ENCODE peak calls at places on chromosomes 12 and 14, in ten cellular contexts. Y is left ventricle myocardium inferior; T is CD4-positive, alpha-beta memory T cell; S is gastrocnemius medialis; P is astrocyte of the spinal cord; W is heart right ventricle; M is CD4-positive, CD25-positive, alpha-beta regulatory T cell; R is mammary epithelial cell; F is GM06990; E is H7. I is an unnamed sample.

GRCh38 chr12:107845980-107846659 is 71.6 kb downstream of the ASCL4 start:
- DNase-seq in Y (no peak), T (no peak), S (no peak), P (no peak), W (no peak), M (no peak), R (peak), F (no peak), E (no peak), I (no peak)

GRCh38 chr12:26648584-26648983 is 184.4 kb downstream of the ITPR2 start:
- DNase-seq in Y (no peak), T (no peak), S (no peak), P (peak), W (no peak), M (no peak), R (peak), F (no peak), E (no peak), I (no peak)

GRCh38 chr14:103207038-103207403 is 83.8 kb downstream of the TNFAIP2 start:
- DNase-seq in Y (peak), T (no peak), S (peak), P (no peak), W (peak), M (no peak), R (no peak), F (no peak), E (peak), I (no peak)

GRCh38 chr14:31477248-31477647 is 10.6 kb downstream of the GPR33 start:
- DNase-seq in Y (no peak), T (no peak), S (no peak), P (no peak), W (no peak), M (no peak), R (no peak), F (no peak), E (no peak), I (no peak)

GRCh38 chr12:67774983-67775587 is 126.5 kb downstream of the DYRK2 start:
- DNase-seq in Y (no peak), T (no peak), S (no peak), P (no peak), W (no peak), M (no peak), R (peak), F (no peak), E (no peak), I (no peak)

GRCh38 chr12:100591979-100592378 is 18.5 kb downstream of the GAS2L3 start:
- DNase-seq in Y (no peak), T (no peak), S (no peak), P (no peak), W (no peak), M (no peak), R (no peak), F (no peak), E (no peak), I (no peak)

GRCh38 chr12:115394498-115395220 is 710.7 kb upstream of the TBX3 start:
- DNase-seq in Y (no peak), T (no peak), S (no peak), P (no peak), W (no peak), M (no peak), R (no peak), F (no peak), E (no peak), I (no peak)

GRCh38 chr12:114878781-114879180 is 194.8 kb upstream of the TBX3 start:
- DNase-seq in Y (no peak), T (no peak), S (no peak), P (no peak), W (no peak), M (no peak), R (peak), F (no peak), E (no peak), I (no peak)

GRCh38 chr12:89781961-89782360 is 73.3 kb upstream of the ATP2B1 start:
- DNase-seq in Y (no peak), T (no peak), S (no peak), P (peak), W (no peak), M (no peak), R (no peak), F (no peak), E (no peak), I (no peak)

GRCh38 chr12:47303207-47303606 is 223.4 kb upstream of the AMIGO2 start:
- DNase-seq in Y (no peak), T (no peak), S (no peak), P (peak), W (no peak), M (no peak), R (no peak), F (no peak), E (no peak), I (no peak)

GRCh38 chr14:69044965-69045555 is 66.0 kb upstream of the ACTN1 start:
- DNase-seq in Y (peak), T (no peak), S (peak), P (peak), W (peak), M (no peak), R (peak), F (no peak), E (no peak), I (no peak)

GRCh38 chr12:42144424-42145196 is at the start of gene GXYLT1:
- DNase-seq in Y (peak), T (peak), S (peak), P (peak), W (peak), M (peak), R (peak), F (peak), E (peak), I (peak)

GRCh38 chr12:108914031-108914630 is 34.2 kb downstream of the DAO start:
- DNase-seq in Y (no peak), T (no peak), S (peak), P (no peak), W (no peak), M (no peak), R (peak), F (no peak), E (no peak), I (no peak)

GRCh38 chr14:25371053-25371452 is 321.1 kb upstream of the STXBP6 start:
- DNase-seq in Y (no peak), T (no peak), S (no peak), P (no peak), W (no peak), M (no peak), R (no peak), F (no peak), E (no peak), I (no peak)

GRCh38 chr12:24109381-24110039 is 160.0 kb upstream of the SOX5 start:
- DNase-seq in Y (no peak), T (no peak), S (no peak), P (peak), W (no peak), M (no peak), R (peak), F (no peak), E (peak), I (peak)

GRCh38 chr12:68403296-68403695 is 71.1 kb upstream of the MDM1 start:
- DNase-seq in Y (no peak), T (no peak), S (no peak), P (no peak), W (no peak), M (no peak), R (no peak), F (no peak), E (no peak), I (peak)

GRCh38 chr12:6444704-6445688 is at the start of gene CD27:
- DNase-seq in Y (no peak), T (peak), S (no peak), P (no peak), W (no peak), M (peak), R (no peak), F (no peak), E (no peak), I (peak)

GRCh38 chr12:53999596-54000104 is 311 bp upstream of the HOXC9 start:
- DNase-seq in Y (no peak), T (no peak), S (peak), P (peak), W (no peak), M (no peak), R (peak), F (no peak), E (peak), I (no peak)

GRCh38 chr12:106780010-106780625 is 5.6 kb downstream of the RIC8B start:
- DNase-seq in Y (no peak), T (no peak), S (no peak), P (no peak), W (no peak), M (no peak), R (peak), F (no peak), E (no peak), I (no peak)

GRCh38 chr14:81710232-81710845 is 176.7 kb upstream of the SEL1L start:
- DNase-seq in Y (no peak), T (no peak), S (no peak), P (peak), W (no peak), M (peak), R (peak), F (no peak), E (no peak), I (peak)

GRCh38 chr12:41242613-41243012 is 54.5 kb downstream of the PDZRN4 start:
- DNase-seq in Y (no peak), T (no peak), S (no peak), P (no peak), W (no peak), M (no peak), R (no peak), F (no peak), E (no peak), I (no peak)

GRCh38 chr12:47988073-47989022 is 15.9 kb downstream of the COL2A1 start:
- DNase-seq in Y (no peak), T (no peak), S (no peak), P (peak), W (no peak), M (no peak), R (no peak), F (no peak), E (peak), I (no peak)

GRCh38 chr14:74934476-74935339 is 11.6 kb upstream of the RPS6KL1 start:
- DNase-seq in Y (peak), T (no peak), S (no peak), P (no peak), W (peak), M (no peak), R (no peak), F (no peak), E (peak), I (no peak)

GRCh38 chr12:30533518-30533917 is 162.2 kb downstream of the IPO8 start:
- DNase-seq in Y (no peak), T (no peak), S (no peak), P (no peak), W (no peak), M (no peak), R (no peak), F (no peak), E (no peak), I (no peak)

GRCh38 chr12:85509857-85510256 is 229.8 kb downstream of the ALX1 start:
- DNase-seq in Y (no peak), T (no peak), S (no peak), P (peak), W (no peak), M (no peak), R (peak), F (no peak), E (no peak), I (no peak)

GRCh38 chr12:12216349-12217017 is 50.4 kb downstream of the LRP6 start:
- DNase-seq in Y (no peak), T (no peak), S (no peak), P (no peak), W (no peak), M (no peak), R (no peak), F (no peak), E (no peak), I (no peak)

GRCh38 chr12:12722351-12723146 is 5.4 kb downstream of the CDKN1B start:
- DNase-seq in Y (no peak), T (no peak), S (no peak), P (peak), W (no peak), M (peak), R (peak), F (peak), E (no peak), I (no peak)

GRCh38 chr14:50363734-50364113 is 33.0 kb downstream of the CDKL1 start:
- DNase-seq in Y (no peak), T (peak), S (peak), P (no peak), W (no peak), M (peak), R (no peak), F (peak), E (no peak), I (peak)

GRCh38 chr14:60381909-60382308 is 104.0 kb downstream of the C14orf39 start:
- DNase-seq in Y (no peak), T (no peak), S (no peak), P (no peak), W (no peak), M (no peak), R (no peak), F (no peak), E (no peak), I (no peak)

GRCh38 chr14:74846968-74847549 is 28.9 kb downstream of the PROX2 start:
- DNase-seq in Y (no peak), T (no peak), S (no peak), P (peak), W (no peak), M (no peak), R (peak), F (no peak), E (no peak), I (no peak)

GRCh38 chr12:75854681-75855309 is 176.8 kb downstream of the PHLDA1 start:
- DNase-seq in Y (no peak), T (no peak), S (no peak), P (peak), W (no peak), M (no peak), R (no peak), F (no peak), E (no peak), I (no peak)

GRCh38 chr14:71714225-71714624 is 218.0 kb upstream of the RGS6 start:
- DNase-seq in Y (no peak), T (no peak), S (no peak), P (peak), W (no peak), M (no peak), R (peak), F (no peak), E (no peak), I (no peak)

GRCh38 chr14:22052795-22053194 is 379.2 kb upstream of the OR4E1 start:
- DNase-seq in Y (no peak), T (peak), S (no peak), P (no peak), W (no peak), M (peak), R (no peak), F (no peak), E (no peak), I (no peak)

GRCh38 chr12:6767592-6768384 is 1.6 kb downstream of the PTMS start:
- DNase-seq in Y (no peak), T (no peak), S (no peak), P (no peak), W (no peak), M (no peak), R (peak), F (no peak), E (peak), I (no peak)

GRCh38 chr12:107148105-107148504 is 54.8 kb upstream of the CRY1 start:
- DNase-seq in Y (no peak), T (no peak), S (no peak), P (no peak), W (no peak), M (no peak), R (no peak), F (no peak), E (no peak), I (no peak)

GRCh38 chr14:31122098-31122611 is 85.4 kb downstream of the HECTD1 start:
- DNase-seq in Y (no peak), T (no peak), S (no peak), P (peak), W (no peak), M (no peak), R (peak), F (no peak), E (no peak), I (no peak)

GRCh38 chr12:98154850-98155249 is 360.5 kb upstream of the TMPO start:
- DNase-seq in Y (no peak), T (no peak), S (no peak), P (peak), W (no peak), M (no peak), R (peak), F (no peak), E (peak), I (no peak)

GRCh38 chr12:52049286-52049685 is 2.0 kb upstream of the NR4A1 start:
- DNase-seq in Y (no peak), T (no peak), S (no peak), P (no peak), W (no peak), M (no peak), R (no peak), F (no peak), E (no peak), I (no peak)

DNA sequence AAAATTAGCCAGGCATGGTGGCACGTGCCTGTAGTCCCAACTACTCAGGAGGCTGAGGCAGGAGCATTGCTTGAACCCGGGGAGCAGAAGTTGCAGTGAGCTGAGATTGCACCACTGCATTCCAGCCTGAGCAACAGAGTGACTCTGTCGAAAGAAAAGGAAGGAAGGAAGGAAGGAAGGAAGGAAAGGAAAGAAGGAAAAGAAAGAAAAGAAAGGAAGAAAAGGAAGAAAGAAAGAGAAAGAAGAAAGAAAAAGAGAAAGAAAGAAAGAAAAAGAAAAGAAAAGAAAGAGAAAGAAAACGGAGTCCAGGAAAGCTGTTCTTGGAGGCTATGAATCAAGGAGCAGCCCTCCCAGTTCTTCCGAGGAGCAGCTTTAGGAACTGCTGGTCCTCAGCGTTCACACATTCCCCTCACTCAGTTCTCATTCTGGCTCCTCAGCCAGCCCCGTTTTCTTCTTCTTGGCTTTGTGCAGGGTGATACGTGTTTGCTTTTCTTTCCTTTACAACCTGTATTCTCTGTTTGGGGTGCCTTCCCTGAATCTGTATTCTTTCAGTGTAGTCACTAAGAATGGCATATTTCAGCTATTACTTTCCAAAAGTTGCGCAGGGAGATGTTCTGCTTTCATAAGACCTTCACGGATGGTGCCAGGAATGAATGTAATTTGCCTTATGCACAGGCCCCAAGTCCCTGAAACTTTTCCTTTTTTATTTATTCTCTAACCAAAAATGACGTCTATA is 12.2 kb downstream of the FBXL14 start:
- DNase-seq in Y (no peak), T (no peak), S (no peak), P (no peak), W (no peak), M (no peak), R (no peak), F (no peak), E (no peak), I (no peak)
- H3K4me3 ChIP-seq in Y (no peak), T (no peak), S (no peak), P (no peak), W (no peak), M (no peak), R (no peak), F (no peak), E (no peak), I (no peak)

GRCh38 chr12:69556383-69556782 is 28.9 kb upstream of the CCT2 start:
- DNase-seq in Y (no peak), T (no peak), S (no peak), P (no peak), W (no peak), M (no peak), R (no peak), F (no peak), E (no peak), I (no peak)

GRCh38 chr12:69550951-69551350 is 34.3 kb upstream of the CCT2 start:
- DNase-seq in Y (no peak), T (no peak), S (no peak), P (no peak), W (no peak), M (no peak), R (no peak), F (no peak), E (no peak), I (no peak)

GRCh38 chr12:69553626-69554248 is 31.5 kb upstream of the CCT2 start:
- DNase-seq in Y (no peak), T (no peak), S (no peak), P (peak), W (no peak), M (no peak), R (peak), F (no peak), E (no peak), I (peak)

DNA sequence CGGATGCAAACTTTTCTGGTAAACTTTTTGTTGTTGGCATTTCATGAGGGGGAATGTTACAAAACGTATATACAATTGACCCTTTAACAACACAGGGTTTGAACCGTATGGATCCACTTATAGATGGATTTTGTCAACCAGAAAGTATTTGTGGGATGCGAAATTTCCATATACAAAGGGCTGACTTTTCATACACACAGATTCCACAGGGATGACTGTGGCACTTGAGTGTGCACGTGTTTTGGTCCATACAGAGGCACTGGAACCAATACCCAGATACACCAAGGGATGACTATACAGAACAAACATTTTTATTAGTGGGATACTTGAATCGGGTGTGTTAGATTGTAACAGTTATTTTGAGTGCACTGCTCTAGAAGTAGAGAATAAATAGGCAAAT is 29.8 kb upstream of the CCT2 start:
- DNase-seq in Y (no peak), T (no peak), S (no peak), P (peak), W (no peak), M (no peak), R (peak), F (no peak), E (no peak), I (no peak)
- H3K4me3 ChIP-seq in Y (no peak), T (no peak), S (no peak), P (no peak), W (no peak), M (no peak), R (no peak), F (no peak), E (no peak), I (no peak)

GRCh38 chr14:54773171-54774006 is 129.2 kb downstream of the GCH1 start:
- DNase-seq in Y (peak), T (peak), S (peak), P (peak), W (peak), M (peak), R (peak), F (peak), E (peak), I (peak)
- H3K4me3 ChIP-seq in Y (peak), T (no peak), S (no peak), P (peak), W (no peak), M (peak), R (no peak), F (peak), E (no peak), I (peak)

DNA sequence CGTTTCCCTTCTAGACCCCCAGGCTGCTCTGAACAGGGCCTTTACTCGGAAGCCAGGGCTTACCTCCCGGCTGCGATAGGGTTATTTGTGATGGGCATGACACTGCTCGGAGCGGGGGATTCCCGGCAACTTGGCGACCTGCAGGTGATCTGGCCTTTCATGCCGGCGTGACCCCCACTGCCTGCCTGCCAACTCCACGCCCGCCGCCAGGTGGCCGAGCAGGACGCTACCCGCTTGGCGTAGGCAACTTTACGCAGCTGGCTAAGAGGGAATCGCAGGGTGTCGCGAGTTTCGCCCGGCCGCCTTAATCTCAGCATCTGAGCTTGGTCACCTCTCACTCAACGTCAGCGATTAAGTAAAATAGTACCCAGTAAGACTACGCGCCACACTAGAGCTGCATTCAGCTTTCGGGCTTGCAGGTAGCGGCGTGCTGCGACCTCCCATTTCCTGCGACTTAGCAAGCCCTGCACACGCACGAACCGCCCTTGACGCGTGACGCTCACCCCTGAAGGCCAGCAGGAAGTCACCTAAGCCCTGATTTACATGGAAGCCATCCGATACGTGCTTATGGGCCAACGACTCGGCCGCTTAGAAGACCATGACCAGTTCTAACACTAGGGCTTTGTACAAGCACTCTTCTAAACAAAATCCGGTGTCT is 33.3 kb downstream of the WBP11 start:
- DNase-seq in Y (peak), T (peak), S (peak), P (peak), W (peak), M (peak), R (peak), F (peak), E (peak), I (peak)
- H3K4me3 ChIP-seq in Y (peak), T (peak), S (peak), P (peak), W (peak), M (peak), R (peak), F (peak), E (peak), I (peak)

I was measured in Jurkat, Clone E6-1.